ENCODE peak calls at places on chromosome X, in six cellular contexts. Y, C, K, Q, M and X are unnamed samples.

GRCh38 chrX:24763989-24764388 is 70.3 kb downstream of the POLA1 start:
- DNase-seq in Y (no peak), C (no peak), K (no peak), Q (no peak), M (no peak), X (no peak)

GRCh38 chrX:71095971-71096701 is 485 bp downstream of the FOXO4 start:
- DNase-seq in Y (no peak), C (no peak), K (no peak), Q (peak; percentile 54), M (peak; percentile 80), X (peak; percentile 74)

GRCh38 chrX:118370921-118371624 is 25.2 kb downstream of the WDR44 start:
- DNase-seq in Y (no peak), C (no peak), K (peak; percentile 59), Q (peak; percentile 66), M (no peak), X (no peak)

GRCh38 chrX:149818652-149819051 is 36.9 kb downstream of the MAGEA9 start:
- DNase-seq in Y (no peak), C (no peak), K (no peak), Q (no peak), M (no peak), X (no peak)

GRCh38 chrX:80022363-80023031 is 7.9 kb downstream of the TBX22 start:
- DNase-seq in Y (no peak), C (no peak), K (no peak), Q (no peak), M (no peak), X (no peak)

GRCh38 chrX:150514462-150514861 is 54.0 kb upstream of the MTM1 start:
- DNase-seq in Y (no peak), C (no peak), K (no peak), Q (no peak), M (no peak), X (no peak)

GRCh38 chrX:30791296-30792278 is 97.5 kb downstream of the TAB3 start:
- DNase-seq in Y (no peak), C (no peak), K (no peak), Q (no peak), M (no peak), X (no peak)

GRCh38 chrX:37078434-37078703 is 70.2 kb downstream of the FAM47C start:
- DNase-seq in Y (no peak), C (no peak), K (no peak), Q (no peak), M (no peak), X (no peak)

GRCh38 chrX:70398899-70399298 is 24.2 kb upstream of the GDPD2 start:
- DNase-seq in Y (no peak), C (no peak), K (no peak), Q (no peak), M (peak; percentile 45), X (no peak)

GRCh38 chrX:150805736-150806135 is 92.7 kb downstream of the CD99L2 start:
- DNase-seq in Y (no peak), C (no peak), K (no peak), Q (no peak), M (no peak), X (no peak)

GRCh38 chrX:18252644-18253359 is 32.1 kb upstream of the BEND2 start:
- DNase-seq in Y (no peak), C (no peak), K (no peak), Q (peak; percentile 1), M (no peak), X (no peak)

GRCh38 chrX:141903400-141904155 is at the start of gene MAGEC1:
- DNase-seq in Y (no peak), C (no peak), K (no peak), Q (no peak), M (no peak), X (peak; percentile 35)

GRCh38 chrX:108131471-108131870 is 39.9 kb downstream of the ATG4A start:
- DNase-seq in Y (no peak), C (no peak), K (peak; percentile 43), Q (peak; percentile 51), M (no peak), X (no peak)

GRCh38 chrX:43974076-43974475 is 886 bp upstream of the NDP start:
- DNase-seq in Y (no peak), C (no peak), K (no peak), Q (no peak), M (no peak), X (no peak)

GRCh38 chrX:13815664-13816063 is 1.2 kb downstream of the GPM6B start:
- DNase-seq in Y (no peak), C (no peak), K (no peak), Q (no peak), M (no peak), X (no peak)

GRCh38 chrX:33415454-33415853 is 204.1 kb upstream of the DMD start:
- DNase-seq in Y (no peak), C (no peak), K (no peak), Q (no peak), M (no peak), X (no peak)

GRCh38 chrX:50161143-50161542 is 39.7 kb downstream of the AKAP4 start:
- DNase-seq in Y (no peak), C (no peak), K (no peak), Q (no peak), M (no peak), X (no peak)

GRCh38 chrX:41024755-41025154 is 60.5 kb upstream of the USP9X start:
- DNase-seq in Y (no peak), C (no peak), K (no peak), Q (no peak), M (no peak), X (no peak)

GRCh38 chrX:102787283-102787682 is 66.7 kb downstream of the GPRASP3 start:
- DNase-seq in Y (no peak), C (no peak), K (no peak), Q (no peak), M (no peak), X (no peak)

GRCh38 chrX:134669378-134670098 is 11.3 kb upstream of the PLAC1 start:
- DNase-seq in Y (no peak), C (peak; percentile 54), K (peak; percentile 69), Q (peak; percentile 94), M (no peak), X (no peak)

GRCh38 chrX:78746496-78746895 is 1.0 kb upstream of the LPAR4 start:
- DNase-seq in Y (no peak), C (no peak), K (no peak), Q (no peak), M (no peak), X (no peak)

GRCh38 chrX:155188786-155189185 is 27.5 kb upstream of the VBP1 start:
- DNase-seq in Y (no peak), C (no peak), K (no peak), Q (no peak), M (peak; percentile 86), X (no peak)

GRCh38 chrX:128992107-128992971 is 531.0 kb downstream of the SMARCA1 start:
- DNase-seq in Y (no peak), C (no peak), K (no peak), Q (no peak), M (no peak), X (no peak)

GRCh38 chrX:144334577-144334976 is 450.7 kb downstream of the UBE2NL start:
- DNase-seq in Y (no peak), C (no peak), K (no peak), Q (no peak), M (peak; percentile 18), X (no peak)